ENCODE peak calls at places on chromosomes 13 and 19, in five cellular contexts. A, Q, X, E and U are unnamed samples.

GRCh38 chr19:2246801-2247361 is 2.2 kb upstream of the AMH start:
- DNase-seq in X (peak), A (peak), E (no peak), Q (no peak), U (no peak)

GRCh38 chr13:49499889-49500660 is 4.3 kb downstream of the PHF11 start:
- DNase-seq in Q (peak), X (peak), A (no peak), E (peak), U (peak)

GRCh38 chr13:20473139-20473538 is 52.5 kb downstream of the CRYL1 start:
- DNase-seq in A (no peak), E (no peak), Q (no peak), X (peak), U (no peak)

GRCh38 chr13:46126552-46127171 is 21.8 kb upstream of the CPB2 start:
- DNase-seq in A (peak), Q (peak), X (peak), E (peak), U (no peak)

GRCh38 chr19:4139614-4140236 is 13.7 kb upstream of the CREB3L3 start:
- DNase-seq in E (no peak), A (peak), Q (peak), X (peak), U (no peak)

GRCh38 chr13:44309771-44310767 is 63.6 kb upstream of the SERP2 start:
- DNase-seq in E (no peak), A (peak), Q (no peak), X (no peak), U (peak)

GRCh38 chr19:15562145-15562544 is 52.9 kb upstream of the CYP4F8 start:
- DNase-seq in Q (no peak), A (no peak), X (no peak), E (no peak), U (no peak)

GRCh38 chr13:110008816-110009215 is 222.4 kb upstream of the IRS2 start:
- DNase-seq in X (no peak), E (no peak), Q (no peak), A (no peak), U (no peak)

GRCh38 chr19:4781851-4782250 is 9.7 kb upstream of the FEM1A start:
- DNase-seq in Q (no peak), X (no peak), A (no peak), E (no peak), U (no peak)

GRCh38 chr19:54373781-54374266 is 9.1 kb upstream of the LAIR1 start:
- DNase-seq in X (no peak), Q (no peak), A (no peak), E (no peak), U (no peak)

GRCh38 chr13:24745861-24746617 is 17.9 kb upstream of the RNF17 start:
- DNase-seq in E (no peak), Q (no peak), X (peak), A (no peak), U (no peak)

GRCh38 chr19:21491161-21491560 is 14.2 kb upstream of the ZNF429 start:
- DNase-seq in X (peak), Q (no peak), A (no peak), E (no peak), U (no peak)

GRCh38 chr19:48724796-48725753 is 5.5 kb upstream of the MAMSTR start:
- DNase-seq in A (peak), X (peak), E (no peak), Q (peak), U (peak)

GRCh38 chr19:41328157-41328817 is 18.3 kb downstream of the CCDC97 start:
- DNase-seq in Q (peak), A (no peak), X (peak), E (no peak), U (no peak)

GRCh38 chr13:51772105-51772455 is 31.9 kb downstream of the DHRS12 start:
- DNase-seq in Q (no peak), E (no peak), X (no peak), A (no peak), U (no peak)

GRCh38 chr13:99979453-99980200 is 2.0 kb upstream of the ZIC2 start:
- DNase-seq in X (no peak), A (no peak), Q (no peak), E (no peak), U (no peak)

GRCh38 chr19:4082172-4082571 is 15.5 kb upstream of the ZBTB7A start:
- DNase-seq in Q (no peak), A (no peak), E (no peak), X (no peak), U (no peak)

GRCh38 chr19:41998246-41999020 is 4.4 kb upstream of the ATP1A3 start:
- DNase-seq in Q (peak), X (peak), A (peak), E (no peak), U (no peak)

GRCh38 chr13:77925616-77926015 is 7.0 kb upstream of the EDNRB start:
- DNase-seq in A (no peak), X (no peak), E (no peak), Q (no peak), U (no peak)

GRCh38 chr13:94641432-94641941 is 39.8 kb downstream of the GPR180 start:
- DNase-seq in Q (no peak), X (peak), E (peak), A (no peak), U (peak)

GRCh38 chr13:113448545-113448884 is 4.8 kb downstream of the ADPRHL1 start:
- DNase-seq in A (peak), Q (no peak), X (no peak), E (no peak), U (no peak)

GRCh38 chr13:38866649-38867048 is 124.0 kb downstream of the STOML3 start:
- DNase-seq in A (no peak), X (no peak), E (no peak), Q (no peak), U (no peak)

GRCh38 chr13:33087790-33088189 is 71.6 kb downstream of the KL start:
- DNase-seq in X (no peak), E (no peak), A (no peak), Q (no peak), U (no peak)

GRCh38 chr13:31172001-31172400 is 10.3 kb upstream of the HSPH1 start:
- DNase-seq in X (peak), Q (no peak), E (no peak), A (no peak), U (no peak)

GRCh38 chr13:49218493-49219051 is 1.6 kb upstream of the MLNR start:
- DNase-seq in Q (no peak), A (no peak), E (no peak), X (peak), U (no peak)

GRCh38 chr19:10625762-10626138 is 397 bp downstream of the SLC44A2 start:
- DNase-seq in X (no peak), Q (no peak), E (no peak), A (no peak), U (no peak)

GRCh38 chr13:85312071-85312470 is 487.1 kb downstream of the SLITRK6 start:
- DNase-seq in E (no peak), X (no peak), Q (no peak), A (no peak), U (no peak)

GRCh38 chr19:38278751-38279150 is 14.4 kb downstream of the SPINT2 start:
- DNase-seq in X (no peak), Q (no peak), E (no peak), A (no peak), U (no peak)

GRCh38 chr13:51731759-51732158 is 72.2 kb downstream of the DHRS12 start:
- DNase-seq in X (peak), E (peak), Q (no peak), A (no peak), U (no peak)

GRCh38 chr19:12065100-12065538 is 588 bp downstream of the ZNF844 start:
- DNase-seq in A (peak), X (peak), E (peak), Q (no peak), U (no peak)

GRCh38 chr19:14536926-14537692 is 7.7 kb downstream of the TECR start:
- DNase-seq in X (peak), A (peak), E (no peak), Q (peak), U (no peak)

GRCh38 chr19:55693336-55693974 is 18.4 kb downstream of the EPN1 start:
- DNase-seq in A (peak), Q (no peak), E (no peak), X (no peak), U (no peak)

GRCh38 chr19:4913996-4914735 is 4.9 kb downstream of the UHRF1 start:
- DNase-seq in X (no peak), A (no peak), Q (peak), E (no peak), U (no peak)

GRCh38 chr19:48348039-48348438 is 15.7 kb downstream of the TMEM143 start:
- DNase-seq in Q (no peak), A (no peak), E (no peak), X (peak), U (no peak)

DNA sequence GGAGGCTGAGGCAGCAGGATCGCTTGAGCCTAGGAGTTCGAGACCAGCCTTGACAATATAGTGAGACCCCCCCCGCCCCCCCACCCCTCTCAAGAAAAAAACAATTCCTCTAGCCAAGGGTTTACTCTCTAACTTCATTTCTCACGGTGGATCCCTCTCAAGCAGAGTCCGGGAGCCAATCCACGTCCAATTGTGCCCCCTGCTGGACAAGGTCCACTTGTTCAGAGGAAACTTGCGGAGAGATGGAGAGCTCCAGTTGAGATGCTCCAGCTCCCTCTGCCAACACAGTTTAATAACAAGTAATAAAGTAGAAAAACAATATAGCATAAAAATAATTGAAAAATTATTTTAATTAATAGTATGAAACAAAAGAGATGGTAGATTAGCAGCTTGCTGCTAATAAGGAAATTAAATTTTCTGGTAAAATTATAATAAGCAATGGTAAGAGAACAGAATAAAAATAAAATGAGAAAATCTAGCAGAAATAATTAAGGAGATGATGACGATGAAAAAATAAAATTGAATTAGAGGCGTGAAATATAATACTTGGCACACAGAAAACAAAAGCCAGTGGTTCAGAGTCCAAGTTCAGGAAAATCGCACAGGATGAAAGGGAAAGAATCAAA is 14.5 kb upstream of the SIGLEC14 start:
- DNase-seq in X (peak), Q (peak), A (peak), E (peak), U (peak)
- H3K4me3 ChIP-seq in X (no peak), Q (no peak), A (no peak), E (no peak), U (no peak)

DNA sequence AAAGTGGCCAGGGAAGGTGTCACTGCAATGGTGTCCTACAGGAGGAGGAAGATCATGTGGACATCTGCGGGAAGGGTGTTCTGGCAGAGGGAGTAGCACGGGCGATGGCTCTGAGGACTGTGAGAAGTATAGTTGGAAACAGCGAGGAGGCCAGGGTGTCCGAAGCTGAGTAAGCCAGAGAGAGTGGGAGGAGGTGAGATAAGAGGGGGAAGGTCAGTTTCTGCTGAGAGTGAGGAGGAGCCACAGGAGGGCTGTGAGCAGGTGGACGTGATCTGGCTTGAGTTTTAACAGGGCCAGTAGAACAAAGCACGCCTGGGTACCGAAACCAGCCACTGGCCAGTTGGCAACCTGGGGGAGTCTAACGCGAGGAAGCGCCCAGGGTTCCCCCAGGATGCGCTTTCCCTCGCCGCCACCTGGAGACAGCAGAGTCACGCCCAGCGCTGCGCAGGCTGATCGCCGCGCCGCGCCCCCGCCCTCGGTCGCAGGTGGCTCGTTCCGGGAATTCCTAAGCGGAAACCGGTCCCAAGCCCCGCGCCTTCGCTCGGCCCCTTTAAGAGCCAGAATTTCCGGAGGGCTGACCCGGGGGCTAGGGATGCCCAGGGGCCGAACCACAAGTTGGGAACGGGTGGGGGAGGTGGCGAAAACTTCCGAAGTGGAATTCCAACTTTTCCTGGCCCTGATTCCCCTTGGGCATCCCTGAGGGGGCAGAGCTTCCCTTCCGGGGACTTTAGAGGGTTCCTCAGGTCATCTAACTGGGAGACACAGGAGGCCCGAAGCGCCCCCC is 1.1 kb upstream of the LSR start:
- DNase-seq in X (peak), Q (peak), E (no peak), A (no peak), U (no peak)
- H3K4me3 ChIP-seq in X (no peak), Q (peak), E (no peak), A (peak), U (no peak)

GRCh38 chr19:40103600-40103999 is 12.9 kb upstream of the ZNF780A start:
- DNase-seq in X (no peak), Q (no peak), E (no peak), A (no peak), U (no peak)
- H3K4me3 ChIP-seq in X (no peak), Q (no peak), E (no peak), A (no peak), U (no peak)

DNA sequence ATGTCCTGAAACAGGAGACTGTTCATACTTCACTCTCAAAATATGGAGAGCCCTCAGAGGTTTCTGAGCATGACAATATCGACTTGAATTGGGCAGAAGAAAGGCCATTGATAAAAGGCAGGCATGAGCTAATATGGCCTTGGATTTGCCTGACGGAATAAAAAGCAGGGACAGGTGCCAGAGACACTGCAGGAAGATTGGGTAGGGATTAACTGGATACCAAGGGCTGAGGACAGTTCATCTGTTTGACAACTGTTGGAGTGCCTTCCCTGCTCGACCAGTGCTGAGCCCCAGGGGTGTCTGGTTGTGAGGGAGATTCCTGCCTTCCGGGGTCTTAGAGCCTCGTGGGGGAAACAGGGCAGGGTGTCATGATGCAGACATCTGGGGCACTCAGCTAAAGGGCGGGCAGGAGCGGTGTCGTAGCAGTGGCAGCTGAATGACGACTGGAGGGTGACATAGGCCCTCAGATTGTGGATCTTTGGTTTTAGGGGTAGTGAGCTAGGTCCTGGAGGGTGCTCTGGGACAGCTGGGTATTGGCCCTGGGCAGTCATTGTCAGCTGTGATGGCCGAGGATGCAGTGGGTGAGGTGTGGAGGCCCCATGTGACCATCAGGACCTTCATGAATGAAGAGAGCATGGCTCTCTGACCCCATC is 12.3 kb downstream of the GATAD2A start:
- DNase-seq in A (no peak), X (no peak), Q (no peak), E (no peak), U (no peak)
- H3K4me3 ChIP-seq in A (no peak), X (no peak), Q (no peak), E (no peak), U (no peak)

GRCh38 chr13:103031332-103031873 is 34.8 kb downstream of the SLC10A2 start:
- DNase-seq in X (peak), Q (no peak), E (no peak), A (no peak), U (no peak)
- H3K4me3 ChIP-seq in X (no peak), Q (no peak), E (no peak), A (no peak), U (no peak)

GRCh38 chr13:98172570-98173405 is 4.3 kb downstream of the RNF113B start:
- DNase-seq in Q (no peak), X (peak), E (no peak), A (no peak), U (no peak)

GRCh38 chr13:98174995-98175394 is 2.1 kb downstream of the RNF113B start:
- DNase-seq in X (peak), E (no peak), Q (no peak), A (no peak), U (no peak)

GRCh38 chr13:98174321-98174720 is 2.7 kb downstream of the RNF113B start:
- DNase-seq in A (no peak), Q (no peak), X (peak), E (no peak), U (no peak)

GRCh38 chr13:98171806-98172569 is 5.1 kb downstream of the RNF113B start:
- DNase-seq in E (no peak), Q (no peak), A (peak), X (peak), U (no peak)

DNA sequence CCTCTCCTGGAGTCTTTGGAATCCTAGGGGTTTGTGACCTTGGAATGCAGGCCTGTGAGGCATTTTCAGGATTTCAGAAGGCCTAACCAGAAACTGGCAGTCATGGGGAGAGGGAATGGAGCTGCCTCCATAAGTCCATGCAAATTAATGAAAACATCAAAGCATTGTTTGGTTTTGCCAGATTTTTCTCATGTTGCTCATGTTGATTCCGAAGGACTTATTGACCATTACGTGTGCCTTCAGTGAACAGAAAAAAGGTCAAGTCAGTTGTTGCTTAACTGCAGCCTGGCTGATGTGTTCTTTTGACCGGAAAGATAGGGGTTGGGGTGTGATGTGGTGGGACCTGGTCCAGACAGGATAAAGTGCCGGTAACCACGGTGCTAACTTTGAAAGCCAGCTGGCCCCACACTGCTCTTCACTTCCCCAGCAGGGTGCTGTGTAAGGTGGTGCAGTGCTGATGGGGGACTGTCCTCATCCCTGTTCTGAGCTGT is 3.6 kb downstream of the RNF113B start:
- DNase-seq in X (peak), A (no peak), Q (no peak), E (peak), U (peak)
- H3K4me3 ChIP-seq in X (no peak), A (no peak), Q (no peak), E (no peak), U (no peak)

DNA sequence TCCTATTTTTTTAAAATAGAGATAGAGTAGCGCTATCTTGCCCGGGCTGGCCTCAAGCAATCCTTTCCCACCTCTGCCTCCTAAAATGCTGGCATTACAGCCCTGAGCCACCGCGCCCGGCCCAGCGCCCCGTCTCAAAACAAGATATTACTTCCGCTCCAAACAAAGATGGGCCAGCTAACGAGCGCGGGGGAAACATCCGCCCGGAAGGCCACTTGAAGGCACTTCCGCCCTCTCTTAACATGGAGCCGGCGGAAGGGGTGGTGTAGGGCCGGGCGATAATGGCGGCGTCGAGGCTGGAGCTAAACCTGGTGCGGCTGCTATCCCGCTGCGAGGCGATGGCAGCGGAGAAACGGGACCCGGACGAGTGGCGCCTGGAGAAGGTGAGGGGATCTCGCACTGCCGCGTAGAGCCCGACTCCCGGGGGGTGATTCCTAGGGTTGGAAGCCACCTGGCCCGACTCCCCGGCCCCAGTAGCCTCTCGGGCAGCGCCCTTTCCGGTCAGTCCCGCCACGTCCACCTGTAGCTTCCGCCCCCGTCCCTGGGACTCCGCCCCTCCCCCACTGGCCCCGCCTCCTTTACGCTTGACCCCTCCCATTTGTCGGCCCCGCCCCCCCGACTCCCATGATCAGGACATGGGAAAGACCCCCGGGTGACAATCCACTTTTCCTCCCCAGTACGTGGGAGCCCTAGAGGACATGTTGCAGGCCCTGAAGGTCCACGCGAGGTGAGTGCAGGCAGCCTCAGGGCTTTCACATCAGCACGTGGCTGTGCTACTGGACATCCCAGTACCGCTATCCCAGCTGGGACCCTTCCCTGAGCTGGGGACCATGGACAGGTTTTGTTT is at the start of gene USE1:
- DNase-seq in Q (peak), A (peak), E (peak), X (peak), U (peak)
- H3K4me3 ChIP-seq in Q (peak), A (peak), E (peak), X (peak), U (peak)

GRCh38 chr13:28131646-28132045 is 6.7 kb upstream of the PAN3 start:
- DNase-seq in X (no peak), Q (no peak), A (no peak), E (no peak), U (no peak)
- H3K4me3 ChIP-seq in X (no peak), Q (no peak), A (no peak), E (no peak), U (no peak)

DNA sequence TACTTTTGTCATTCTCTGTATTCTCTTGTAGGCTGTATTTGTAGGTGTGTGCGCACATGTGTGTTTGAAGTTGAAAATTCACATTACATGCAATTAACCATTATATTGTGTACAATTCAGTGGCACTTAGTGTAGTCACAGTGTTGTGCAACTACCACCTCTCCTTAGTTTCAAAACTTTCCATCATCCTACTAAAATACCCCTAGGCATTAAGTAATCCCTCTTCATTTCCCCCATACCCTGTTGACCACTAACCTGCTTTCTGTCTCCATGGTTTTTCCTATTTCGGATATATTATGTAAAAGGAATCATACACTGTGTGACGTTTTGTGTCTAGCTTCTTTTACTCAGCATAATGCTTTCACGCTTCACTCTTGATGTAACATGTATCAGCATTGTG is 16.1 kb downstream of the LSM14A start:
- DNase-seq in E (no peak), X (peak), A (no peak), Q (no peak), U (no peak)
- H3K4me3 ChIP-seq in E (no peak), X (no peak), A (no peak), Q (peak), U (no peak)